ENCODE peak calls at places on chromosomes 13 and 19, in seven cellular contexts. C, X, B, P, F, N and G are unnamed samples.

GRCh38 chr19:48362716-48363499 is 832 bp downstream of the TMEM143 start:
- DNase-seq in C (peak; percentile 98), F (peak; percentile 92), X (peak; percentile 88), P (peak; percentile 98), B (peak; percentile 69), N (peak; percentile 99), G (peak; percentile 95)

GRCh38 chr19:30222428-30222873 is 149.7 kb upstream of the ZNF536 start:
- DNase-seq in B (no peak), F (peak; percentile 76), N (no peak), P (peak; percentile 75), C (peak; percentile 62), X (peak; percentile 76), G (no peak)

GRCh38 chr13:23905766-23906165 is 8.5 kb upstream of the C1QTNF9B start:
- DNase-seq in N (no peak), F (no peak), B (no peak), C (no peak), X (no peak), P (no peak), G (no peak)

GRCh38 chr13:50200988-50201387 is 185.7 kb downstream of the KCNRG start:
- DNase-seq in F (no peak), B (no peak), X (no peak), C (no peak), P (no peak), N (no peak), G (no peak)

GRCh38 chr13:24053505-24054251 is 106.8 kb upstream of the SPATA13 start:
- DNase-seq in N (no peak), X (peak; percentile 85), C (peak; percentile 87), P (peak; percentile 81), F (peak; percentile 58), B (no peak), G (no peak)

GRCh38 chr19:11964858-11965645 is at the start of gene ZNF763:
- DNase-seq in P (peak; percentile 98), N (peak; percentile 98), F (no peak), C (peak; percentile 97), B (peak; percentile 70), X (peak; percentile 92), G (peak; percentile 87)

GRCh38 chr13:50951366-50951765 is 41.8 kb downstream of the RNASEH2B start:
- DNase-seq in N (no peak), P (no peak), B (no peak), C (no peak), F (no peak), X (no peak), G (no peak)

GRCh38 chr13:113625965-113626661 is 31.9 kb downstream of the ATP4B start:
- DNase-seq in N (peak; percentile 36), B (no peak), P (no peak), C (no peak), F (no peak), X (no peak), G (no peak)

GRCh38 chr19:7665076-7665475 is 3.8 kb upstream of the RETN start:
- DNase-seq in C (no peak), F (no peak), N (no peak), B (no peak), P (no peak), X (no peak), G (no peak)

GRCh38 chr19:40549007-40549708 is 27.5 kb upstream of the SHKBP1 start:
- DNase-seq in F (peak; percentile 84), P (peak; percentile 96), X (peak; percentile 89), N (peak; percentile 89), C (peak; percentile 96), B (no peak), G (no peak)

GRCh38 chr13:60146491-60146890 is 17.2 kb downstream of the DIAPH3 start:
- DNase-seq in C (no peak), B (no peak), P (no peak), N (no peak), F (no peak), X (no peak), G (no peak)

GRCh38 chr13:30465541-30466357 is at the start of gene HMGB1:
- DNase-seq in B (peak; percentile 91), P (peak; percentile 99), F (peak; percentile 94), X (peak; percentile 93), N (peak; percentile 98), C (peak; percentile 99), G (peak; percentile 95)

GRCh38 chr13:21668665-21669599 is 1.9 kb upstream of the FGF9 start:
- DNase-seq in P (peak; percentile 60), C (peak; percentile 47), B (no peak), N (peak; percentile 80), X (peak; percentile 46), F (peak; percentile 23), G (no peak)

GRCh38 chr13:51192348-51192747 is 29.9 kb upstream of the FAM124A start:
- DNase-seq in N (no peak), X (no peak), B (no peak), F (no peak), P (no peak), C (no peak), G (no peak)

GRCh38 chr19:41535029-41535622 is 40.8 kb upstream of the CEACAM21 start:
- DNase-seq in X (no peak), P (no peak), B (no peak), C (no peak), N (no peak), F (no peak), G (no peak)

GRCh38 chr19:35363001-35363590 is 4.8 kb downstream of the FFAR3 start:
- DNase-seq in P (no peak), C (peak; percentile 4), F (no peak), B (no peak), X (no peak), N (no peak), G (peak; percentile 16)

GRCh38 chr19:55169136-55169535 is 2.7 kb upstream of the DNAAF3 start:
- DNase-seq in B (no peak), F (no peak), X (no peak), P (no peak), N (no peak), C (no peak), G (no peak)

GRCh38 chr19:19406878-19407639 is 1.6 kb downstream of the GATAD2A start:
- DNase-seq in X (no peak), P (peak; percentile 28), C (no peak), F (peak; percentile 22), N (peak; percentile 85), B (no peak), G (no peak)

GRCh38 chr19:47540748-47541147 is 25.9 kb upstream of the NAPA start:
- DNase-seq in P (peak; percentile 59), F (no peak), C (no peak), N (no peak), B (no peak), X (peak; percentile 55), G (no peak)

GRCh38 chr19:51364200-51365106 is 1.7 kb downstream of the ETFB start:
- DNase-seq in X (no peak), P (no peak), F (no peak), C (no peak), N (no peak), B (no peak), G (no peak)

GRCh38 chr19:51367565-51368365 is 1.0 kb downstream of the CLDND2 start:
- DNase-seq in N (peak; percentile 100), P (peak; percentile 99), C (peak; percentile 99), X (peak; percentile 98), B (peak; percentile 92), F (peak; percentile 98), G (peak; percentile 99)

GRCh38 chr19:51366050-51366998 is at the start of gene ETFB:
- DNase-seq in F (peak; percentile 97), N (peak; percentile 97), P (peak; percentile 99), B (peak; percentile 85), C (peak; percentile 99), X (peak; percentile 95), G (peak; percentile 95)

GRCh38 chr19:51366999-51367564 is 894 bp upstream of the ETFB start:
- DNase-seq in F (no peak), C (no peak), P (no peak), B (no peak), N (peak; percentile 92), X (no peak), G (no peak)

GRCh38 chr19:51365211-51366049 is 758 bp downstream of the ETFB start:
- DNase-seq in X (no peak), F (no peak), C (no peak), P (no peak), N (no peak), B (no peak), G (no peak)
- TF ChIP-seq CTCF in X (no peak), F (no peak), C (no peak), P (no peak), N (no peak), B (no peak), G (no peak)

GRCh38 chr13:91699863-91700262 is 301.4 kb downstream of the GPC5 start:
- DNase-seq in N (no peak), P (no peak), C (no peak), B (no peak), F (no peak), X (no peak), G (no peak)
- TF ChIP-seq CTCF in N (no peak), P (no peak), C (no peak), B (no peak), F (no peak), X (no peak), G (peak; percentile 27)

DNA sequence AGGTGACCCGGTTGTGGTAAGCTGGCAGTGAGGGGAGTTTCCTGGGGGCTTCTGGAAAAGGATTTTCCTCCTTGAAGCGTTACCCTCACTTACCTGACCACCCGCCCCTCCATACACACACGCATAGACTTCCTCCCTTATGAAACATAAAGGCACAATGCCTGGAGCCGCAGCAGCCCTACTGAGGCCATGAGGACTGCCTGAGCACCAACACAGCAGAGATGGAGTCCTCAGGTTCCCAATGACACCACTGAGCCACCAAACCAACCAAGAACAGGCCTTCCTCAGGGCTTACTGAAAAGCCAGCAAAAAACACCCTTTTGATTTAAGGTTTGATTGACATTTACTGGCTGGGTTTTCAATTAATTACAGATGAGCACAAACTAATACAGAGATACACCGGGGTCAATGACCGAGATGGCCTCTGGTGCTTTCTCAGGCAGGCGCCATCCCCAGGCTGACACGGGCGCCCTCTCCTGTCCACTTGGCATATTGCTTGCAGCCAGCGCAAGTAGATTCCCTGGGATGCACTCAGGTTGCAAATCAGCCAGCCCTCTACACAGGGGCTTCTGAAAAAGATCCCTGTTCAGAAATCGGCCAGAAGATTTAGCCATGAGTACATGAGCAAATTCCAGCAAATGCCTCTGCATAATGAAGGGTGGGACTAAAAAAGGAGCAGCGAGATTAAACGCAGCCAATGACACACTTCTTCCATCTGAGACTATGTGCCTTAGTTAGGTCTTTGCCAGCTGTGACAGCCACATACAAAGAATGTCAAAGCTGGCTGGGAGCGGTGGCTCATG is 14.8 kb downstream of the OPA3 start:
- DNase-seq in C (peak; percentile 83), P (peak; percentile 80), N (peak; percentile 89), F (peak; percentile 85), X (peak; percentile 56), B (no peak), G (no peak)
- TF ChIP-seq CTCF in C (peak; percentile 96), P (peak; percentile 89), N (peak; percentile 80), F (peak; percentile 76), X (peak; percentile 79), B (peak; percentile 41), G (peak; percentile 79)

DNA sequence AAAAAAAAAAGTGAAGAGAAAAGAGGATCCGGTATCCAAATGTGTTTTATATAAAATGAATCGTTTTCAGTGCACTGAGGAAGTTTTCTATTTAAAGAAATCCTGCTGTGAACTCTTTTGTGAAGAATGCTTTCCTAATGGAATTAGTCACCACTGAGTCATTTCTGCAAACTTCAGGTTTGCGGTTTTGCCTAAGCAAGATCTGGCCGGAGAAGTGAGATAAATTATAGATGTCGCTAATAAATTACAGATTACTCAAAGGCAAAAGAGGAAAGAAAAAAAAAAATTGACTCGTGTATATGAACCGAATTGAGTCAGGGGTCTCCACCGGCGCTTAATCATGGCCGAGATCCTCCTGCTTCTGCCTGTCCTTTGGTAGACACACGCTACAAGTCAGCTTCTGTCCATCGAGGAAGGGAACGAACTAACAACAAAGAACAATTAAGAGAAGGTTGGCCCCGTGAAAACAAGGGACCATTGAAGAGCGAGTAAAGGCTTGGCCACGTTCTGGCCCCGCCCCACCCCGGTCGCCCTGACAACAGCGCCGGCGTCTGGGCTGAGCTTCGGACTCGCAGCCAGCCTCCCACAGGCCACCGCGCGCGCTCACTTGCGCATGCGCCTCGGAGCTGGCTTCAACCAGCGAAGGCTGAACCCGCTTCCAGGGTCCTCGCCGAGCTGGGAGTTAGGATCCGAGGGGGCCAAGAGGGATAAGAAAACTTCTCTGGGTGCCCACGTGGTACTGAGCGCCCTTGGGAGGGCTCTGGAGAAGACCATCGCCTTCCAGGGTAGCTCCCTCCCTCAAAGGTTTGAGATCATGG is 33.0 kb upstream of the MRI1 start:
- DNase-seq in N (peak; percentile 100), B (peak; percentile 70), P (peak; percentile 98), C (peak; percentile 98), X (peak; percentile 96), F (peak; percentile 97), G (peak; percentile 98)
- TF ChIP-seq CTCF in N (no peak), B (no peak), P (no peak), C (no peak), X (no peak), F (no peak), G (no peak)